ENCODE peak calls at places on chromosomes 2 and 18, in nine cellular contexts. J, H, Y, C, E, G, P, W and D are unnamed samples.

GRCh38 chr2:46460991-46461715 is 18.2 kb upstream of the TMEM247 start:
- DNase-seq in G (no peak), Y (peak), E (peak), H (peak), W (peak), C (peak), P (peak), J (peak), D (no peak)

GRCh38 chr2:222506230-222506934 is 82.0 kb downstream of the SGPP2 start:
- DNase-seq in W (no peak), J (no peak), P (no peak), G (no peak), C (no peak), Y (no peak), H (no peak), E (no peak), D (no peak)

GRCh38 chr2:171523969-171524401 is 1.7 kb downstream of the CYBRD1 start:
- DNase-seq in E (no peak), J (no peak), G (no peak), W (no peak), C (no peak), P (no peak), Y (no peak), H (no peak), D (no peak)

GRCh38 chr2:136305517-136306192 is 187.7 kb upstream of the CXCR4 start:
- DNase-seq in E (no peak), G (no peak), Y (no peak), P (peak), H (no peak), C (peak), W (peak), J (no peak), D (no peak)

GRCh38 chr2:59342166-59342565 is 1101.0 kb upstream of the FANCL start:
- DNase-seq in C (no peak), W (no peak), Y (no peak), G (no peak), P (no peak), H (no peak), J (no peak), E (no peak), D (no peak)

GRCh38 chr18:23712445-23712844 is 23.2 kb downstream of the LAMA3 start:
- DNase-seq in H (no peak), E (peak), G (no peak), P (no peak), Y (no peak), C (no peak), J (no peak), W (no peak), D (no peak)

GRCh38 chr2:214713080-214713830 is 96.2 kb downstream of the BARD1 start:
- DNase-seq in W (no peak), P (no peak), E (peak), J (no peak), H (no peak), Y (peak), C (no peak), G (no peak), D (no peak)

GRCh38 chr2:200360364-200360763 is 53.9 kb downstream of the SPATS2L start:
- DNase-seq in J (no peak), E (no peak), C (no peak), Y (no peak), H (no peak), G (no peak), P (no peak), W (no peak), D (no peak)

GRCh38 chr2:263774-264492 is at the start of gene SH3YL1:
- DNase-seq in P (peak), C (peak), W (peak), Y (peak), E (peak), J (peak), H (peak), G (no peak), D (no peak)

GRCh38 chr2:26685943-26686839 is 6.3 kb upstream of the KCNK3 start:
- DNase-seq in P (no peak), Y (peak), W (no peak), H (no peak), E (peak), C (no peak), J (no peak), G (no peak), D (no peak)

GRCh38 chr18:57574866-57575265 is 11.6 kb downstream of the FECH start:
- DNase-seq in J (no peak), E (no peak), G (no peak), W (no peak), Y (no peak), P (no peak), H (no peak), C (no peak), D (no peak)

GRCh38 chr2:10532631-10533101 is 84.5 kb upstream of the ODC1 start:
- DNase-seq in C (no peak), Y (no peak), G (no peak), W (no peak), J (no peak), P (no peak), H (no peak), E (peak), D (no peak)

GRCh38 chr2:66070717-66071602 is 364.0 kb upstream of the MEIS1 start:
- DNase-seq in W (no peak), P (no peak), G (no peak), E (no peak), Y (no peak), C (no peak), J (no peak), H (no peak), D (no peak)

GRCh38 chr2:136098441-136098840 is 19.5 kb downstream of the CXCR4 start:
- DNase-seq in J (no peak), Y (no peak), W (no peak), P (no peak), H (no peak), C (no peak), E (no peak), G (no peak), D (no peak)

GRCh38 chr2:43041661-43042360 is 184.6 kb downstream of the ZFP36L2 start:
- DNase-seq in E (peak), Y (no peak), G (peak), W (no peak), C (no peak), J (no peak), H (no peak), P (no peak), D (peak)

GRCh38 chr2:23385351-23385747 is 370 bp downstream of the KLHL29 start:
- DNase-seq in P (peak), J (peak), H (no peak), C (peak), Y (peak), W (no peak), E (peak), G (no peak), D (no peak)

GRCh38 chr2:29702276-29702675 is 219.1 kb downstream of the ALK start:
- DNase-seq in Y (no peak), E (peak), J (no peak), W (no peak), P (no peak), G (no peak), C (no peak), H (no peak), D (no peak)

GRCh38 chr18:62339106-62339988 is 14.2 kb downstream of the TNFRSF11A start:
- DNase-seq in C (no peak), H (no peak), W (no peak), Y (no peak), E (peak), G (no peak), P (no peak), J (no peak), D (no peak)

GRCh38 chr2:207565736-207566135 is 36.0 kb downstream of the CREB1 start:
- DNase-seq in P (no peak), J (no peak), E (no peak), Y (no peak), W (no peak), C (no peak), G (no peak), H (no peak), D (no peak)

GRCh38 chr18:26708814-26709717 is 156.4 kb downstream of the AQP4 start:
- DNase-seq in E (no peak), W (no peak), H (no peak), P (no peak), Y (no peak), G (no peak), C (no peak), J (no peak), D (no peak)

GRCh38 chr2:119160361-119160965 is 1.9 kb upstream of the C1QL2 start:
- DNase-seq in C (no peak), P (no peak), J (no peak), Y (no peak), W (no peak), E (no peak), H (no peak), G (no peak), D (no peak)